ENCODE peak calls at places on chromosomes 5 and 9, in five cellular contexts. One of them, this sample, is unnamed.
A peak's percentile ranks its signal among the peaks of the same experiment; 100 is the strongest.

GRCh38 chr5:57751710-57752109 is 269.1 kb upstream of the ACTBL2 start:
- DNase-seq in sigmoid colon: no peak
- DNase-seq in pancreas: no peak
- DNase-seq in esophagus muscularis mucosa: no peak
- DNase-seq in psoas muscle: no peak
- DNase-seq in this sample: no peak

GRCh38 chr9:33430942-33431341 is 16.5 kb downstream of the AQP3 start:
- DNase-seq in sigmoid colon: no peak
- DNase-seq in pancreas: no peak
- DNase-seq in esophagus muscularis mucosa: no peak
- DNase-seq in psoas muscle: no peak
- DNase-seq in this sample: no peak

GRCh38 chr9:109910616-109911568 is 130.9 kb downstream of the PALM2AKAP2 start:
- DNase-seq in sigmoid colon: no peak
- DNase-seq in pancreas: no peak
- DNase-seq in esophagus muscularis mucosa: no peak
- DNase-seq in psoas muscle: no peak
- DNase-seq in this sample: peak; percentile 74

GRCh38 chr5:961002-961710 is 47.4 kb upstream of the NKD2 start:
- DNase-seq in sigmoid colon: no peak
- DNase-seq in pancreas: no peak
- DNase-seq in esophagus muscularis mucosa: no peak
- DNase-seq in psoas muscle: peak; percentile 49
- DNase-seq in this sample: no peak

GRCh38 chr5:132762246-132763000 is 14.6 kb downstream of the SEPTIN8 start:
- DNase-seq in sigmoid colon: no peak
- DNase-seq in pancreas: no peak
- DNase-seq in esophagus muscularis mucosa: no peak
- DNase-seq in psoas muscle: no peak
- DNase-seq in this sample: no peak

GRCh38 chr5:149791881-149792280 is 61.8 kb downstream of the PPARGC1B start:
- DNase-seq in sigmoid colon: no peak
- DNase-seq in pancreas: no peak
- DNase-seq in esophagus muscularis mucosa: no peak
- DNase-seq in psoas muscle: no peak
- DNase-seq in this sample: no peak

GRCh38 chr9:81416476-81417298 is 272.7 kb downstream of the TLE1 start:
- DNase-seq in sigmoid colon: no peak
- DNase-seq in pancreas: no peak
- DNase-seq in esophagus muscularis mucosa: no peak
- DNase-seq in psoas muscle: no peak
- DNase-seq in this sample: no peak

GRCh38 chr9:36980148-36980974 is 53.7 kb downstream of the PAX5 start:
- DNase-seq in sigmoid colon: peak; percentile 3
- DNase-seq in pancreas: no peak
- DNase-seq in esophagus muscularis mucosa: no peak
- DNase-seq in psoas muscle: no peak
- DNase-seq in this sample: peak; percentile 48

GRCh38 chr5:72503888-72504491 is 3.2 kb downstream of the ZNF366 start:
- DNase-seq in sigmoid colon: no peak
- DNase-seq in pancreas: no peak
- DNase-seq in esophagus muscularis mucosa: peak; percentile 91
- DNase-seq in psoas muscle: no peak
- DNase-seq in this sample: no peak

GRCh38 chr5:59732301-59732700 is 161.2 kb downstream of the PDE4D start:
- DNase-seq in sigmoid colon: no peak
- DNase-seq in pancreas: no peak
- DNase-seq in esophagus muscularis mucosa: no peak
- DNase-seq in psoas muscle: no peak
- DNase-seq in this sample: no peak

GRCh38 chr9:14197459-14197858 is 116.5 kb downstream of the NFIB start:
- DNase-seq in sigmoid colon: no peak
- DNase-seq in pancreas: no peak
- DNase-seq in esophagus muscularis mucosa: no peak
- DNase-seq in psoas muscle: no peak
- DNase-seq in this sample: no peak

GRCh38 chr9:14193338-14193980 is 120.5 kb downstream of the NFIB start:
- DNase-seq in sigmoid colon: no peak
- DNase-seq in pancreas: no peak
- DNase-seq in esophagus muscularis mucosa: no peak
- DNase-seq in psoas muscle: no peak
- DNase-seq in this sample: no peak

GRCh38 chr9:14203366-14204056 is 110.4 kb downstream of the NFIB start:
- DNase-seq in sigmoid colon: peak; percentile 88
- DNase-seq in pancreas: peak; percentile 81
- DNase-seq in esophagus muscularis mucosa: no peak
- DNase-seq in psoas muscle: peak; percentile 87
- DNase-seq in this sample: no peak

GRCh38 chr9:14198049-14198448 is 115.9 kb downstream of the NFIB start:
- DNase-seq in sigmoid colon: no peak
- DNase-seq in pancreas: no peak
- DNase-seq in esophagus muscularis mucosa: no peak
- DNase-seq in psoas muscle: no peak
- DNase-seq in this sample: no peak

GRCh38 chr9:14198544-14199510 is 115.1 kb downstream of the NFIB start:
- DNase-seq in sigmoid colon: peak; percentile 86
- DNase-seq in pancreas: peak; percentile 52
- DNase-seq in esophagus muscularis mucosa: no peak
- DNase-seq in psoas muscle: peak; percentile 86
- DNase-seq in this sample: peak; percentile 44
- H3K27me3 ChIP-seq in sigmoid colon: no peaks in the 10 kb centered on the region
- H3K27me3 ChIP-seq in pancreas: no peaks in the 10 kb centered on the region
- H3K27me3 ChIP-seq in esophagus muscularis mucosa: no peaks in the 10 kb centered on the region
- H3K27me3 ChIP-seq in psoas muscle: no peaks in the 10 kb centered on the region
- H3K27me3 ChIP-seq in this sample: no peaks in the 10 kb centered on the region

GRCh38 chr9:27572918-27573698 is at the start of gene C9orf72:
- DNase-seq in sigmoid colon: peak; percentile 89
- DNase-seq in pancreas: peak; percentile 75
- DNase-seq in esophagus muscularis mucosa: peak; percentile 95
- DNase-seq in psoas muscle: peak; percentile 89
- DNase-seq in this sample: no peak
- TF ChIP-seq CTCF in sigmoid colon: no peak
- TF ChIP-seq CTCF in pancreas: no peak
- TF ChIP-seq CTCF in esophagus muscularis mucosa: no peak
- TF ChIP-seq CTCF in psoas muscle: no peak
- TF ChIP-seq CTCF in this sample: no peak

GRCh38 chr9:100308965-100309564 is 43.7 kb downstream of the TEX10 start:
- DNase-seq in sigmoid colon: no peak
- DNase-seq in pancreas: no peak
- DNase-seq in esophagus muscularis mucosa: no peak
- DNase-seq in psoas muscle: no peak
- DNase-seq in this sample: no peak
- H3K36me3 ChIP-seq in sigmoid colon: peaks cover 6% of the 10 kb centered on the region
- H3K36me3 ChIP-seq in pancreas: peaks cover 3% of the 10 kb centered on the region
- H3K36me3 ChIP-seq in esophagus muscularis mucosa: peaks cover 22% of the 10 kb centered on the region
- H3K36me3 ChIP-seq in psoas muscle: peaks cover 4% of the 10 kb centered on the region
- H3K36me3 ChIP-seq in this sample: peaks cover 4% of the 10 kb centered on the region

GRCh38 chr5:170267431-170268152 is 30.0 kb downstream of the LCP2 start:
- DNase-seq in sigmoid colon: peak; percentile 92
- DNase-seq in pancreas: peak; percentile 40
- DNase-seq in esophagus muscularis mucosa: no peak
- DNase-seq in psoas muscle: peak; percentile 81
- DNase-seq in this sample: peak; percentile 58

GRCh38 chr5:170268884-170269283 is 28.7 kb downstream of the LCP2 start:
- DNase-seq in sigmoid colon: no peak
- DNase-seq in pancreas: no peak
- DNase-seq in esophagus muscularis mucosa: no peak
- DNase-seq in psoas muscle: no peak
- DNase-seq in this sample: no peak

GRCh38 chr5:170266570-170267379 is 30.8 kb downstream of the LCP2 start:
- DNase-seq in sigmoid colon: no peak
- DNase-seq in pancreas: no peak
- DNase-seq in esophagus muscularis mucosa: no peak
- DNase-seq in psoas muscle: no peak
- DNase-seq in this sample: no peak

GRCh38 chr5:170269579-170269978 is 28.0 kb downstream of the LCP2 start:
- DNase-seq in sigmoid colon: peak; percentile 64
- DNase-seq in pancreas: no peak
- DNase-seq in esophagus muscularis mucosa: no peak
- DNase-seq in psoas muscle: no peak
- DNase-seq in this sample: peak; percentile 62

GRCh38 chr5:170268153-170268689 is 29.4 kb downstream of the LCP2 start:
- DNase-seq in sigmoid colon: no peak
- DNase-seq in pancreas: no peak
- DNase-seq in esophagus muscularis mucosa: no peak
- DNase-seq in psoas muscle: no peak
- DNase-seq in this sample: no peak
- H3K27me3 ChIP-seq in sigmoid colon: no peaks in the 10 kb centered on the region
- H3K27me3 ChIP-seq in pancreas: peaks cover 9% of the 10 kb centered on the region
- H3K27me3 ChIP-seq in esophagus muscularis mucosa: no peaks in the 10 kb centered on the region
- H3K27me3 ChIP-seq in psoas muscle: peaks cover 4% of the 10 kb centered on the region
- H3K27me3 ChIP-seq in this sample: peaks cover 17% of the 10 kb centered on the region

DNA sequence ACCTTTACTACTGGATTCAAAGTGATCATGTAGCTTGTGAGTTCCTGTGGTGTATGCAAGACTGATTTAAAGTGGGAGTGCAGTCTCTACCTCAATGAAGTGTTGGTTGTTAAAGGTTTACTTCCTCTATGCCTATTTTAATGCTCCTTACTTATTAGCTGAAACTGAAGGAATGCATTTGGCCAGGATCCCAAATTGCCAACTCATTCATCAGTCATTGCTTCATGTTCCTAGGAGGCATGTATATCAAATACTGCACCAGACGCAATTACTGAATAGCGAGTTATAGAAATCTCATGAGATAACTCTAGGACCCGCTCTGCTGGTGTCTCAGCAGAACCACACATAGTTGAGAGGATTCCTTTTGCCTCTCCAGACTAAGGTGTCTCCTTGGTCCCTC is 143.0 kb upstream of the RPS23 start:
- DNase-seq in sigmoid colon: no peak
- DNase-seq in pancreas: no peak
- DNase-seq in esophagus muscularis mucosa: peak; percentile 80
- DNase-seq in psoas muscle: no peak
- DNase-seq in this sample: peak; percentile 99
- TF ChIP-seq CTCF in sigmoid colon: no peak
- TF ChIP-seq CTCF in pancreas: no peak
- TF ChIP-seq CTCF in esophagus muscularis mucosa: no peak
- TF ChIP-seq CTCF in psoas muscle: no peak
- TF ChIP-seq CTCF in this sample: peak; percentile 27

DNA sequence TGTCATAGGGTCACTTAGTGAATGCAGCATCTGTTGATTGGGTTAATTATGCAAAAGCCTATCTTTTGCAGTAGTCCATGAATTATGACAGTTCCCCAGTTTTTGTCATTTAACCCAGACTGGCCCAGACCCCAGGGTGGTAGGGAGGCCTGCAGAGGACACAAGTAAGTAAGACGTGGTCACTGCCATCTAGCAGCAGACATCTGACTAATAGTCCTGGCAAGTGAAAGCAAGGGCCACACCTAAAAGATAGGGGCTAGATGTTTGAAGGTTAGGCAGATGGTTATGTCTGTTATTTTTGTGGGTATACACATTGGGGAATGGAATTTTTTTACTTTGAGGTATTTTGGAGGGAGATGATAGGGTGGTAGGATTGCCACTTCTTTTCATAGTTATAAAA is 48.0 kb downstream of the RAB14 start:
- DNase-seq in sigmoid colon: no peak
- DNase-seq in pancreas: no peak
- DNase-seq in esophagus muscularis mucosa: no peak
- DNase-seq in psoas muscle: no peak
- DNase-seq in this sample: no peak
- H3K36me3 ChIP-seq in sigmoid colon: peaks cover 28% of the 10 kb centered on the region
- H3K36me3 ChIP-seq in pancreas: peaks cover 23% of the 10 kb centered on the region
- H3K36me3 ChIP-seq in esophagus muscularis mucosa: peaks cover 69% of the 10 kb centered on the region
- H3K36me3 ChIP-seq in psoas muscle: no peaks in the 10 kb centered on the region
- H3K36me3 ChIP-seq in this sample: peaks cover 5% of the 10 kb centered on the region

GRCh38 chr5:109645591-109646236 is 44.0 kb upstream of the MAN2A1 start:
- DNase-seq in sigmoid colon: no peak
- DNase-seq in pancreas: no peak
- DNase-seq in esophagus muscularis mucosa: no peak
- DNase-seq in psoas muscle: no peak
- DNase-seq in this sample: no peak

GRCh38 chr5:109649371-109649770 is 40.4 kb upstream of the MAN2A1 start:
- DNase-seq in sigmoid colon: no peak
- DNase-seq in pancreas: no peak
- DNase-seq in esophagus muscularis mucosa: no peak
- DNase-seq in psoas muscle: no peak
- DNase-seq in this sample: no peak

GRCh38 chr5:109644829-109645228 is 44.9 kb upstream of the MAN2A1 start:
- DNase-seq in sigmoid colon: no peak
- DNase-seq in pancreas: no peak
- DNase-seq in esophagus muscularis mucosa: no peak
- DNase-seq in psoas muscle: no peak
- DNase-seq in this sample: no peak

DNA sequence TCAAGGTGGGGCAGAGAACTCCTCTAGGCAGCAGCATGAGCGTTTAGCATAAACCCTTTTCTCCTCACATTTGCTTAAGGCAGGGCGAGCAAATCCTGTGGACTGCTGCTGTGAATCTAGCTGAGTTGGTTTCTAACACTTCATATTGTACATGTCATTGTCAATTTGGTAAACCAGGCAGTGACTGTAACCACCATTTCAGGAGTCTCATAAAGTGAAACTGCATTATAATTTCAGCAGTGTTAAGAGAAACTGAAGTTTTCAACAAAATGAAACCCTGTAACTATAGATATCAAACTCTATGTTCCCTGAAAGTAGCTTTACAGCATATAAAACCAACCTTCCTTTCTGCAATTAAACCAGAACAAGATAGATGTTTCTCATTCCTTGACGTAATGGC is 45.8 kb upstream of the MAN2A1 start:
- DNase-seq in sigmoid colon: no peak
- DNase-seq in pancreas: no peak
- DNase-seq in esophagus muscularis mucosa: no peak
- DNase-seq in psoas muscle: no peak
- DNase-seq in this sample: no peak
- H3K27me3 ChIP-seq in sigmoid colon: no peaks in the 10 kb centered on the region
- H3K27me3 ChIP-seq in pancreas: no peaks in the 10 kb centered on the region
- H3K27me3 ChIP-seq in esophagus muscularis mucosa: no peaks in the 10 kb centered on the region
- H3K27me3 ChIP-seq in psoas muscle: no peaks in the 10 kb centered on the region
- H3K27me3 ChIP-seq in this sample: no peaks in the 10 kb centered on the region

DNA sequence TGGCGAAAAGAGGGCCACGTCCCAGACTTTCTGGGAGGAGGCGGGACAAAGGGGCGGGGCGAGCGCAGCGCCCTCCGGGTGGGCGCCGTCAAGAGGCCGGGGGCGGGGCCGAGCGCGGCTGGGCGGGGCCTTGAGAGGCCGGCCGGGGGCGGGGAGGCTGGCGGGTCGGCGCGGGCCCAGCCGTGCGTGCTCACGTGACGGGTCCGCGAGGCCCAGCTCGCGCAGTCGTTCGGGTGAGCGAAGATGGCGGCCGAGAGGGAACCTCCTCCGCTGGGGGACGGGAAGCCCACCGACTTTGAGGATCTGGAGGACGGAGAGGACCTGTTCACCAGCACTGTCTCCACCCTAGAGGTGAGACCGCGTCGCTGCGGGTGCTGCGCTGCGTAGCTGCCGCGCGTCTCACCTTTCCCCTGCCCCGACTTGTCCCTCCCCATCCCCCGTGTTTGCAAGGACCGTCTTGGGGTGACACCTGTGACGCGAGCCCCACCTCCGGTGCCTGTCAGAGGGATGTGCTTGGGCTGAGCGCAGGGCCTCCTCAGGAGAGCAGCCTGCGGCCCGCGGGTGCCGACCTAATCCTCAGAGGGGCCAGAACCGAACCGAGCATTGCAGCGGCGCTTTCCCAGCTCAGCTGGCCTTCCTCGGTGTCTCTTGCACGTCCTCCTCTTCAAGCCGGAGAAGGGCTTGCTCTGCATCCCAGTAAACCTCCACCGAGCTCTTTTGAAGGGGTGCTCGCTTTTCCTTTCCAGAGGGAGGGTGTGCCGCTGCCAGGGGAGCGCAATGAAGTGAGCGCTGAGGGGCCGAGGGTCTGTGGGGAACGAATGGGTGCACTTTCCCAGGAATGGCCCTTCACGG is at the start of gene SNX2:
- DNase-seq in sigmoid colon: peak; percentile 96
- DNase-seq in pancreas: peak; percentile 90
- DNase-seq in esophagus muscularis mucosa: peak; percentile 97
- DNase-seq in psoas muscle: peak; percentile 97
- DNase-seq in this sample: peak; percentile 59
- TF ChIP-seq CTCF in sigmoid colon: peak; percentile 20
- TF ChIP-seq CTCF in pancreas: peak; percentile 25
- TF ChIP-seq CTCF in esophagus muscularis mucosa: no peak
- TF ChIP-seq CTCF in psoas muscle: peak; percentile 34
- TF ChIP-seq CTCF in this sample: peak; percentile 58